ENCODE peak calls at places on chromosomes 5 and 9, in six cellular contexts. H is SK-N-SH, F is GM12878, M is A549, D is K562, V is HepG2. U is an unnamed sample.
A peak's percentile ranks its signal among the peaks of the same experiment; 100 is the strongest.

GRCh38 chr5:6856658-6857057 is 143.4 kb downstream of the TENT4A start:
- DNase-seq in H (peak; percentile 67), F (no peak), M (no peak), D (no peak), V (no peak), U (no peak)

GRCh38 chr9:115591584-115591984 is 473.6 kb upstream of the TNC start:
- DNase-seq in H (peak; percentile 57), F (peak; percentile 5), M (peak; percentile 97), D (peak; percentile 10), V (peak; percentile 74), U (peak; percentile 48)

GRCh38 chr9:95131023-95131943 is 186.2 kb downstream of the FANCC start:
- DNase-seq in H (peak; percentile 70), F (no peak), M (peak; percentile 58), D (peak; percentile 69), V (peak; percentile 33), U (no peak)

GRCh38 chr5:54900906-54901725 is 84.3 kb downstream of the ESM1 start:
- DNase-seq in H (no peak), F (no peak), M (no peak), D (no peak), V (no peak), U (no peak)

GRCh38 chr5:171606414-171607024 is 179.1 kb upstream of the SMIM23 start:
- DNase-seq in H (no peak), F (no peak), M (peak; percentile 48), D (peak; percentile 57), V (no peak), U (no peak)

GRCh38 chr9:33311953-33312352 is 21.6 kb downstream of the NFX1 start:
- DNase-seq in H (no peak), F (no peak), M (no peak), D (no peak), V (no peak), U (no peak)

GRCh38 chr9:87673446-87674109 is 52.3 kb upstream of the CTSL start:
- DNase-seq in H (no peak), F (no peak), M (no peak), D (no peak), V (no peak), U (no peak)

GRCh38 chr9:132757031-132757430 is 86.8 kb downstream of the GTF3C4 start:
- DNase-seq in H (no peak), F (no peak), M (no peak), D (no peak), V (no peak), U (no peak)

GRCh38 chr5:17720070-17720469 is 85.8 kb downstream of the TAF11L14 start:
- DNase-seq in H (no peak), F (no peak), M (no peak), D (no peak), V (no peak), U (no peak)

GRCh38 chr5:172905346-172905756 is 53.9 kb upstream of the RPL26L1 start:
- DNase-seq in H (no peak), F (no peak), M (no peak), D (no peak), V (no peak), U (no peak)

GRCh38 chr5:138051441-138052296 is 18.8 kb upstream of the FAM13B start:
- DNase-seq in H (no peak), F (no peak), M (no peak), D (no peak), V (no peak), U (no peak)

GRCh38 chr5:178788381-178789085 is 58.1 kb upstream of the ZNF354A start:
- DNase-seq in H (no peak), F (no peak), M (no peak), D (no peak), V (no peak), U (no peak)

GRCh38 chr9:95515272-95516113 is 1.3 kb downstream of the PTCH1 start:
- DNase-seq in H (peak; percentile 82), F (no peak), M (no peak), D (no peak), V (no peak), U (peak; percentile 77)

GRCh38 chr9:127847155-127847463 is 7.3 kb downstream of the ENG start:
- DNase-seq in H (no peak), F (no peak), M (no peak), D (no peak), V (no peak), U (no peak)

GRCh38 chr5:98292496-98292895 is 481.0 kb upstream of the RGMB start:
- DNase-seq in H (no peak), F (no peak), M (no peak), D (no peak), V (no peak), U (no peak)

GRCh38 chr9:26234865-26235264 is 556.6 kb upstream of the TUSC1 start:
- DNase-seq in H (no peak), F (no peak), M (no peak), D (no peak), V (no peak), U (no peak)

DNA sequence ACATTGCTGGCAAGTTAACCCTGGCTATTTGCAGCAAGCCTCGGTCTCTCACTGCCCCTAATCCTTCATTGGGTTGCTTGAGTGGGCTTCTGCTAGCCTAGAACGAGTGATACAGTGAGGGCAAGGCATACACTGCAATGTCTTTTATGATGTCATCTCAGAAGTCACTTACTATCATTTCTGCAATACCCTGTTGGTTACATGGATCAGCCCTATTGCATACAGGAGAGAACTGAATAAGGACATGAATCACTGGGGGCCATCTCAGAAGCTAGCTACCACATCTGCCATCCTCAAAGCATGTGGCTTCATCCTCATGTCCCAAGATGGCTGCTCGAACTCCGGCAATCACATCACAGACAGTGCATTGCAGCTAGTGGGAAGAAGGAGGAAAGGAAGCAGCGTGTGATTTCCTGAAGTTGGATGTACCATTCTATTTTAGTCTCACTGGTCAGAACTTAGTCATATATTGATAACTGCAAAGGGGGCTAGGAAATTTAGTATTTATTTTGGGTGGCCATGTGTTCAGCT is 33.3 kb upstream of the CDKN2AIPNL start:
- DNase-seq in H (no peak), F (no peak), M (no peak), D (no peak), V (no peak), U (no peak)
- TF ChIP-seq CHD2 in H (no peak), F (no peak), M (no peak), D (no peak), V (no peak), U (no peak)

GRCh38 chr5:128341056-128341455 is 197.0 kb downstream of the FBN2 start:
- DNase-seq in H (no peak), F (no peak), M (no peak), D (no peak), V (no peak), U (no peak)
- TF ChIP-seq CHD2 in H (no peak), F (no peak), M (no peak), D (no peak), V (no peak), U (no peak)

GRCh38 chr5:181164076-181164952 is 16.9 kb downstream of the OR2V2 start:
- DNase-seq in H (no peak), F (no peak), M (peak; percentile 86), D (no peak), V (no peak), U (peak; percentile 63)
- TF ChIP-seq CHD2 in H (no peak), F (no peak), M (no peak), D (no peak), V (no peak), U (no peak)

GRCh38 chr5:59193616-59194319 is 610.9 kb downstream of the RAB3C start:
- DNase-seq in H (no peak), F (no peak), M (peak; percentile 98), D (no peak), V (no peak), U (no peak)
- TF ChIP-seq CHD2 in H (no peak), F (no peak), M (no peak), D (no peak), V (no peak), U (no peak)

GRCh38 chr5:83363876-83364275 is 107.7 kb upstream of the VCAN start:
- DNase-seq in H (no peak), F (no peak), M (no peak), D (no peak), V (no peak), U (no peak)

GRCh38 chr5:83368835-83369234 is 102.7 kb upstream of the VCAN start:
- DNase-seq in H (no peak), F (no peak), M (no peak), D (no peak), V (no peak), U (no peak)

GRCh38 chr5:83370957-83371356 is 100.6 kb upstream of the VCAN start:
- DNase-seq in H (no peak), F (no peak), M (no peak), D (no peak), V (no peak), U (no peak)

GRCh38 chr5:83364322-83365299 is 106.9 kb upstream of the VCAN start:
- DNase-seq in H (no peak), F (peak; percentile 59), M (no peak), D (no peak), V (no peak), U (no peak)

DNA sequence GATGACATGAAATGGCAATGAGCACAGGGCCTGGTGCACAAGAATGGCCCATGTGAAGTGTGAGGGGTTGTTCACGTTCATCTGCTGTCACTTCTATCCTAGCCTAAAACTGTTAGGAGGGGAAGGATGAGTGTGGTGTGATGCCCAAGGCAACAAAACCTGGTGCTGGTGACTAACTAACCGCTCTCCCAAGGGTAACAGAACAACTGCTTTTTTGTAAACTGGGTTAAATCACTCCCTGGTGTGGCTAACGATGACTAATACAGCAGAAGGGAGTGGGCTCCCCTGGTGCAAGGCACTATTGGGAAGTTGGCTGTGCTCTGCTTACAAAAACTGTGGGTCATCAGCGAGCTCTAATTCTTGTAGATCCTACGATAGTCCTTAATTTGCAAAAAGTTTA is 103.2 kb upstream of the VCAN start:
- DNase-seq in H (no peak), F (no peak), M (no peak), D (no peak), V (no peak), U (no peak)
- TF ChIP-seq CHD2 in H (no peak), F (no peak), M (no peak), D (no peak), V (no peak), U (no peak)

U was measured in H1.